ENCODE peak calls at places on chromosomes 1 and 21, in four cellular contexts. One of them, this sample, is unnamed.

GRCh38 chr1:115457295-115457694 is 119.2 kb upstream of the NGF start:
- DNase-seq in bronchial epithelial cell: no peak
- DNase-seq in nephron progenitor cell: no peak
- DNase-seq in AG10803: no peak
- DNase-seq in this sample: no peak

GRCh38 chr1:206985162-206985749 is 15.0 kb upstream of the FCAMR start:
- DNase-seq in AG10803: no peak
- DNase-seq in nephron progenitor cell: no peak
- DNase-seq in bronchial epithelial cell: no peak
- DNase-seq in this sample: no peak

GRCh38 chr21:41247561-41247968 is 69.0 kb upstream of the FAM3B start:
- DNase-seq in bronchial epithelial cell: peak
- DNase-seq in nephron progenitor cell: no peak
- DNase-seq in AG10803: no peak
- DNase-seq in this sample: no peak

GRCh38 chr1:243507001-243507671 is 251.3 kb downstream of the SDCCAG8 start:
- DNase-seq in AG10803: no peak
- DNase-seq in bronchial epithelial cell: peak
- DNase-seq in nephron progenitor cell: no peak
- DNase-seq in this sample: no peak

GRCh38 chr21:35663856-35664606 is 396.3 kb downstream of the SETD4 start:
- DNase-seq in AG10803: no peak
- DNase-seq in bronchial epithelial cell: no peak
- DNase-seq in nephron progenitor cell: no peak
- DNase-seq in this sample: no peak

GRCh38 chr1:231855966-231856365 is 229.4 kb downstream of the DISC1 start:
- DNase-seq in bronchial epithelial cell: no peak
- DNase-seq in nephron progenitor cell: no peak
- DNase-seq in AG10803: no peak
- DNase-seq in this sample: no peak

GRCh38 chr1:43732132-43732531 is 24.8 kb downstream of the ST3GAL3 start:
- DNase-seq in AG10803: no peak
- DNase-seq in nephron progenitor cell: no peak
- DNase-seq in bronchial epithelial cell: no peak
- DNase-seq in this sample: no peak

GRCh38 chr1:58454343-58454742 is 92.2 kb downstream of the OMA1 start:
- DNase-seq in bronchial epithelial cell: no peak
- DNase-seq in AG10803: no peak
- DNase-seq in nephron progenitor cell: no peak
- DNase-seq in this sample: no peak

GRCh38 chr1:226640737-226641136 is 92.2 kb downstream of the STUM start:
- DNase-seq in bronchial epithelial cell: no peak
- DNase-seq in nephron progenitor cell: no peak
- DNase-seq in AG10803: no peak
- DNase-seq in this sample: no peak

GRCh38 chr1:27601321-27601770 is 2.6 kb downstream of the AHDC1 start:
- DNase-seq in bronchial epithelial cell: no peak
- DNase-seq in nephron progenitor cell: no peak
- DNase-seq in AG10803: no peak
- DNase-seq in this sample: no peak

GRCh38 chr21:33402011-33402979 is 918 bp upstream of the IFNGR2 start:
- DNase-seq in AG10803: peak
- DNase-seq in bronchial epithelial cell: peak
- DNase-seq in nephron progenitor cell: peak
- DNase-seq in this sample: no peak

GRCh38 chr1:29644812-29645211 is 408.5 kb downstream of the PTPRU start:
- DNase-seq in nephron progenitor cell: no peak
- DNase-seq in bronchial epithelial cell: no peak
- DNase-seq in AG10803: no peak
- DNase-seq in this sample: no peak

GRCh38 chr21:42764883-42765282 is 111.5 kb downstream of the PDE9A start:
- DNase-seq in AG10803: no peak
- DNase-seq in bronchial epithelial cell: no peak
- DNase-seq in nephron progenitor cell: no peak
- DNase-seq in this sample: no peak

GRCh38 chr1:209101106-209101505 is 482.4 kb upstream of the CAMK1G start:
- DNase-seq in bronchial epithelial cell: no peak
- DNase-seq in AG10803: no peak
- DNase-seq in nephron progenitor cell: no peak
- DNase-seq in this sample: no peak

GRCh38 chr1:64906447-64906846 is 59.9 kb downstream of the JAK1 start:
- DNase-seq in bronchial epithelial cell: peak
- DNase-seq in nephron progenitor cell: no peak
- DNase-seq in AG10803: no peak
- DNase-seq in this sample: no peak

GRCh38 chr1:180094705-180095280 is 59.9 kb upstream of the QSOX1 start:
- DNase-seq in bronchial epithelial cell: no peak
- DNase-seq in nephron progenitor cell: no peak
- DNase-seq in AG10803: no peak
- DNase-seq in this sample: no peak

GRCh38 chr1:64090436-64090835 is 113.0 kb upstream of the UBE2U start:
- DNase-seq in nephron progenitor cell: no peak
- DNase-seq in bronchial epithelial cell: no peak
- DNase-seq in AG10803: no peak
- DNase-seq in this sample: no peak

GRCh38 chr21:27268290-27268689 is 301.4 kb upstream of the ADAMTS5 start:
- DNase-seq in nephron progenitor cell: no peak
- DNase-seq in AG10803: peak
- DNase-seq in bronchial epithelial cell: no peak
- DNase-seq in this sample: no peak

GRCh38 chr1:119008483-119009299 is 20.5 kb upstream of the TBX15 start:
- DNase-seq in AG10803: peak
- DNase-seq in nephron progenitor cell: no peak
- DNase-seq in bronchial epithelial cell: peak
- DNase-seq in this sample: no peak

GRCh38 chr1:9710037-9710436 is 58.5 kb downstream of the PIK3CD start:
- DNase-seq in bronchial epithelial cell: no peak
- DNase-seq in nephron progenitor cell: no peak
- DNase-seq in AG10803: no peak
- DNase-seq in this sample: no peak

GRCh38 chr1:53616511-53616910 is 122.5 kb downstream of the GLIS1 start:
- DNase-seq in bronchial epithelial cell: no peak
- DNase-seq in AG10803: no peak
- DNase-seq in nephron progenitor cell: no peak
- DNase-seq in this sample: peak

GRCh38 chr1:91763252-91763651 is 122.7 kb downstream of the TGFBR3 start:
- DNase-seq in bronchial epithelial cell: no peak
- DNase-seq in AG10803: no peak
- DNase-seq in nephron progenitor cell: no peak
- DNase-seq in this sample: no peak

GRCh38 chr21:16794944-16795343 is 717.9 kb upstream of the CXADR start:
- DNase-seq in bronchial epithelial cell: peak
- DNase-seq in nephron progenitor cell: no peak
- DNase-seq in AG10803: peak
- DNase-seq in this sample: no peak

DNA sequence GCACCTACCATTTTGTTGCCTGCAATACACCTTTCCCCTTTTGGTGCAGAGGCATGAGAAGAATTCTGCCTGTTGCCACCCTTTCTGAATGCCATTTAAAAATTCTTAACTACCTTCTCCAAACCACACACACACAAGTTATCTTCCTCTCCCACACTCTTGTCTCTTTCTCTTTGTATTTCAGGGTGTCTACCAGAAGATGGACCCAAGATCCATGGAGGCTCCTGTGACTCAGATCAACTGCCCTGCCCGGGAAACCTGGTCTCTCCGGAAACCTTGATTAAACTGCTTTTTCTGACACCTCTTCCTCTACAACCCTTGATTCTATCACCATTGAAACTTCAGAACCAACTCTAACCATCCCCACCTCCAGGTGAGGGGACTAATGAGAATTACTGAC is 2.4 kb upstream of the TARS2 start:
- DNase-seq in bronchial epithelial cell: peak
- DNase-seq in nephron progenitor cell: no peak
- DNase-seq in AG10803: peak
- DNase-seq in this sample: no peak
- TF ChIP-seq CTCF in bronchial epithelial cell: peak
- TF ChIP-seq CTCF in nephron progenitor cell: no peak
- TF ChIP-seq CTCF in AG10803: peak
- TF ChIP-seq CTCF in this sample: no peak

GRCh38 chr1:205061227-205061626 is 18.2 kb downstream of the CNTN2 start:
- DNase-seq in bronchial epithelial cell: no peak
- DNase-seq in AG10803: no peak
- DNase-seq in nephron progenitor cell: no peak
- DNase-seq in this sample: no peak

GRCh38 chr1:205062895-205063294 is 19.9 kb downstream of the CNTN2 start:
- DNase-seq in nephron progenitor cell: no peak
- DNase-seq in AG10803: no peak
- DNase-seq in bronchial epithelial cell: no peak
- DNase-seq in this sample: no peak

GRCh38 chr1:205062319-205062718 is 19.3 kb downstream of the CNTN2 start:
- DNase-seq in bronchial epithelial cell: no peak
- DNase-seq in nephron progenitor cell: no peak
- DNase-seq in AG10803: no peak
- DNase-seq in this sample: no peak

GRCh38 chr1:205060746-205061145 is 17.7 kb downstream of the CNTN2 start:
- DNase-seq in AG10803: no peak
- DNase-seq in nephron progenitor cell: no peak
- DNase-seq in bronchial epithelial cell: no peak
- DNase-seq in this sample: no peak

DNA sequence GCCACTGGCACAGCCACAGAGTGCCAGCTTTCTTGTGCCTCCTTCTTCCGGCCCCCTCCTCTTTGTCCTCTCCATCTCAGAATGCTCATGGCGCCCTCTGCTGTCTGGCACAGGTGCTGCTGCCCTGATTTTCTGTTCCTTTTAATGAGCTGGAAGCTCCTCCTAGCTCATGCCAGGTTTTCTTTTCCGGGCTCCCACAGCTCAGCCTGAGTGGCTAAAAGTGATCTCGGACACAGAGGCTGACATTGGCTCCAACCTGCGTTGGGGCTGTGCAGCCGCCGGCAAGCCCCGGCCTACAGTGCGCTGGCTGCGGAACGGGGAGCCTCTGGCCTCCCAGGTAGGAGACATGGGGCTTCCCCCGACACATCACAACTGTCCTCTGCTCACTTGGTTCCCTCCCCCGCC is 18.7 kb downstream of the CNTN2 start:
- DNase-seq in nephron progenitor cell: peak
- DNase-seq in AG10803: peak
- DNase-seq in bronchial epithelial cell: peak
- DNase-seq in this sample: peak
- TF ChIP-seq CTCF in nephron progenitor cell: peak
- TF ChIP-seq CTCF in AG10803: peak
- TF ChIP-seq CTCF in bronchial epithelial cell: peak
- TF ChIP-seq CTCF in this sample: peak

DNA sequence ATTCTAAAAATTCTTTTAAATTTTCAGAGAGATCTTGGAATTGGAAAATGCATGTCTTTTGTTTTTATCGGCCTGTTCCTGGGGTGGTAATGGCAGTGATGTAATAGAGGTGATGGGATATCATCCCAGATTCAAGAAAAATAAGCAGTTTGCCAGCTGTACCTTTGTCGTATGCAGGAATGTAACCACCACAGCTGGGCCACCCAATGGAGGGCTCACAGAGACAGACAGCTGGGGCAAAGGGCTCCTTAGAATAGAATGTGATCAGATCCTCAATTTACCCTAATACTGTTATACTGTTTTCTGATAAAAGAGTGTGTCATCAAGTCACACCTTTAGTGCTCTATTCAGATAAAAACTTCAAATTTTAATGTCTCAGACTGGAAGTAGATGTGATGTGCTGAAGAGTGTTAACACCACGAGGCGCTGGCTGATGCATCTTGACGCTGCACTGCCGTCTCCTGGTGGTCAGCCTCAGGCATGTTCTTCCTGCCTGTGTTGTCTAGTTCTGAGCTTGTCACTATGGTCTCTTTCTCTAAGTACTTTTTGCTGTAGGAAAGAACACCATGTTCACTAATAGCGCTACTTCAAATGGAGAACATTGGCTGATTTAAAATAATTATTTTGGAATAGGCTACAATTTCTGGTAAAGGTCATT is 78.8 kb downstream of the C1orf21 start:
- DNase-seq in bronchial epithelial cell: no peak
- DNase-seq in nephron progenitor cell: no peak
- DNase-seq in AG10803: no peak
- DNase-seq in this sample: no peak
- TF ChIP-seq CTCF in bronchial epithelial cell: no peak
- TF ChIP-seq CTCF in nephron progenitor cell: peak
- TF ChIP-seq CTCF in AG10803: no peak
- TF ChIP-seq CTCF in this sample: peak

GRCh38 chr1:21491483-21492170 is 17.6 kb upstream of the ALPL start:
- DNase-seq in AG10803: peak
- DNase-seq in bronchial epithelial cell: no peak
- DNase-seq in nephron progenitor cell: no peak
- DNase-seq in this sample: no peak

GRCh38 chr1:21489146-21489545 is 20.1 kb upstream of the ALPL start:
- DNase-seq in nephron progenitor cell: no peak
- DNase-seq in AG10803: no peak
- DNase-seq in bronchial epithelial cell: no peak
- DNase-seq in this sample: no peak

GRCh38 chr1:21492171-21492625 is 17.0 kb upstream of the ALPL start:
- DNase-seq in bronchial epithelial cell: no peak
- DNase-seq in AG10803: no peak
- DNase-seq in nephron progenitor cell: no peak
- DNase-seq in this sample: no peak

GRCh38 chr1:21494196-21494595 is 15.0 kb upstream of the ALPL start:
- DNase-seq in nephron progenitor cell: no peak
- DNase-seq in AG10803: no peak
- DNase-seq in bronchial epithelial cell: no peak
- DNase-seq in this sample: no peak

GRCh38 chr1:21490774-21491482 is 18.3 kb upstream of the ALPL start:
- DNase-seq in nephron progenitor cell: no peak
- DNase-seq in AG10803: peak
- DNase-seq in bronchial epithelial cell: peak
- DNase-seq in this sample: no peak
- TF ChIP-seq CTCF in nephron progenitor cell: no peak
- TF ChIP-seq CTCF in AG10803: peak
- TF ChIP-seq CTCF in bronchial epithelial cell: peak
- TF ChIP-seq CTCF in this sample: peak

DNA sequence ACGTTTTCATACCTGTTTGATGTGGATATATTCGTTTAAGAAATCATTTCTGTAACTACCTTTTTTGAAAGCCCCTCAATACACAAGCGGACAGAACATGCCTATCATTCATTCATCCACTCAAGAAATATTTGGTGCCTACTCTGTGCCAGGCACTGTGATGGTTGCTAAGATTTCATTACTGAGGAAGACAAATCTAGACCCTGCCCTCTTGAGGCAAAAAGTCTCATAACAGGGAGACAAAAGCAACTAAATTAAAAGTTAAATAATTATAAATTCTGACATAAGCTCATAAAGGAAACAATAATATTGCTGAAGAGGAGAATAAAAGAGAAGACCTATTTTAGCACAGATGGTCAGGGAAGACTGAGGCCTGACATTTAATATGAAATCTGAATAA is 203.5 kb upstream of the ZNHIT6 start:
- DNase-seq in nephron progenitor cell: no peak
- DNase-seq in bronchial epithelial cell: peak
- DNase-seq in AG10803: peak
- DNase-seq in this sample: no peak
- TF ChIP-seq CTCF in nephron progenitor cell: peak
- TF ChIP-seq CTCF in bronchial epithelial cell: no peak
- TF ChIP-seq CTCF in AG10803: peak
- TF ChIP-seq CTCF in this sample: peak

GRCh38 chr1:156485984-156486383 is 14.6 kb downstream of the MEF2D start:
- DNase-seq in nephron progenitor cell: no peak
- DNase-seq in bronchial epithelial cell: no peak
- DNase-seq in AG10803: no peak
- DNase-seq in this sample: no peak
- TF ChIP-seq CTCF in nephron progenitor cell: no peak
- TF ChIP-seq CTCF in bronchial epithelial cell: no peak
- TF ChIP-seq CTCF in AG10803: no peak
- TF ChIP-seq CTCF in this sample: no peak

GRCh38 chr1:192491804-192492554 is 83.6 kb upstream of the RGS1 start:
- DNase-seq in bronchial epithelial cell: peak
- DNase-seq in nephron progenitor cell: no peak
- DNase-seq in AG10803: peak
- DNase-seq in this sample: no peak
- TF ChIP-seq CTCF in bronchial epithelial cell: no peak
- TF ChIP-seq CTCF in nephron progenitor cell: no peak
- TF ChIP-seq CTCF in AG10803: no peak
- TF ChIP-seq CTCF in this sample: no peak

This sample was measured in progenitor cell of endocrine pancreas.